ENCODE peak calls at places on chromosome X, in five cellular contexts. W is ecto neural progenitor cell; R is Karpas-422; F is activated effector memory CD4-positive, alpha-beta T cell treated with anti-CD3 and anti-CD28 coated beads, Interleukin-2, amount 50 U/mL, for 16 hours; M is left ventricle myocardium superior. A is an unnamed sample.

GRCh38 chrX:63664741-63665140 is 120.3 kb downstream of the ARHGEF9 start:
- DNase-seq in M (no peak), F (no peak), W (no peak), R (no peak), A (no peak)

GRCh38 chrX:5644786-5645185 is 583.9 kb downstream of the NLGN4X start:
- DNase-seq in M (no peak), W (no peak), F (no peak), R (no peak), A (no peak)

GRCh38 chrX:134749651-134750450 is 91.6 kb upstream of the PLAC1 start:
- DNase-seq in W (no peak), R (no peak), M (no peak), F (no peak), A (no peak)

GRCh38 chrX:48761674-48762471 is at the start of gene GLOD5:
- DNase-seq in W (peak; percentile 50), R (peak; percentile 58), M (no peak), F (no peak), A (no peak)

GRCh38 chrX:20362268-20363002 is 95.7 kb upstream of the RPS6KA3 start:
- DNase-seq in F (no peak), W (peak; percentile 45), M (no peak), R (no peak), A (no peak)

GRCh38 chrX:82775426-82775825 is 732.7 kb upstream of the POU3F4 start:
- DNase-seq in M (no peak), R (no peak), F (no peak), W (no peak), A (no peak)

GRCh38 chrX:133776072-133776471 is 209.3 kb downstream of the GPC3 start:
- DNase-seq in F (peak; percentile 68), M (peak; percentile 21), R (peak; percentile 70), W (peak; percentile 52), A (no peak)

GRCh38 chrX:72306085-72306801 is 529 bp upstream of the CITED1 start:
- DNase-seq in F (no peak), M (peak; percentile 26), R (no peak), W (peak; percentile 52), A (no peak)

GRCh38 chrX:53048169-53049126 is at the start of gene GPR173:
- DNase-seq in W (peak; percentile 83), R (no peak), F (no peak), M (peak; percentile 64), A (no peak)

GRCh38 chrX:118718737-118719136 is 8.7 kb upstream of the IL13RA1 start:
- DNase-seq in W (no peak), R (no peak), M (no peak), F (no peak), A (no peak)

GRCh38 chrX:47941423-47941822 is 62.4 kb downstream of the ZNF182 start:
- DNase-seq in M (no peak), W (no peak), R (no peak), F (no peak), A (no peak)

GRCh38 chrX:150052226-150052625 is 113.9 kb upstream of the EOLA2 start:
- DNase-seq in M (no peak), W (no peak), R (no peak), F (no peak), A (no peak)

GRCh38 chrX:2351321-2351720 is 149.5 kb downstream of the DHRSX start:
- DNase-seq in M (no peak), W (no peak), F (no peak), R (no peak), A (no peak)

GRCh38 chrX:108036298-108036973 is 8.4 kb upstream of the VSIG1 start:
- DNase-seq in M (no peak), W (no peak), F (no peak), R (no peak), A (no peak)

GRCh38 chrX:115892056-115892708 is 278.4 kb upstream of the AGTR2 start:
- DNase-seq in R (no peak), W (no peak), F (no peak), M (no peak), A (no peak)

GRCh38 chrX:63488546-63489373 is 137.6 kb upstream of the SPIN4 start:
- DNase-seq in F (no peak), M (no peak), R (no peak), W (no peak), A (no peak)